ENCODE peak calls at places on chromosomes 16 and 17, in seven cellular contexts. One of them, this sample, is unnamed.

GRCh38 chr17:45889579-45889978 is 4.8 kb upstream of the MAPT start:
- DNase-seq in mammary epithelial cell: no peak
- DNase-seq in CD4-positive, alpha-beta T cell: no peak
- DNase-seq in mesothelial cell of epicardium: no peak
- DNase-seq in dorsolateral prefrontal cortex: no peak
- DNase-seq in fibroblast of lung: no peak
- DNase-seq in endothelial cell of umbilical vein: no peak
- DNase-seq in this sample: no peak

GRCh38 chr16:75621170-75621477 is 2.0 kb downstream of the ADAT1 start:
- DNase-seq in fibroblast of lung: peak
- DNase-seq in endothelial cell of umbilical vein: peak
- DNase-seq in dorsolateral prefrontal cortex: no peak
- DNase-seq in CD4-positive, alpha-beta T cell: no peak
- DNase-seq in mesothelial cell of epicardium: no peak
- DNase-seq in mammary epithelial cell: peak
- DNase-seq in this sample: no peak

GRCh38 chr17:73536700-73537680 is 107.3 kb downstream of the SDK2 start:
- DNase-seq in mammary epithelial cell: no peak
- DNase-seq in dorsolateral prefrontal cortex: no peak
- DNase-seq in mesothelial cell of epicardium: no peak
- DNase-seq in fibroblast of lung: no peak
- DNase-seq in endothelial cell of umbilical vein: no peak
- DNase-seq in CD4-positive, alpha-beta T cell: no peak
- DNase-seq in this sample: peak

GRCh38 chr16:10386517-10387377 is 886 bp downstream of the ATF7IP2 start:
- DNase-seq in fibroblast of lung: peak
- DNase-seq in dorsolateral prefrontal cortex: no peak
- DNase-seq in mammary epithelial cell: peak
- DNase-seq in endothelial cell of umbilical vein: peak
- DNase-seq in mesothelial cell of epicardium: no peak
- DNase-seq in CD4-positive, alpha-beta T cell: no peak
- DNase-seq in this sample: no peak

GRCh38 chr16:88905563-88905962 is 39.1 kb upstream of the PABPN1L start:
- DNase-seq in dorsolateral prefrontal cortex: no peak
- DNase-seq in mammary epithelial cell: no peak
- DNase-seq in endothelial cell of umbilical vein: no peak
- DNase-seq in CD4-positive, alpha-beta T cell: no peak
- DNase-seq in fibroblast of lung: no peak
- DNase-seq in mesothelial cell of epicardium: no peak
- DNase-seq in this sample: no peak

GRCh38 chr17:81337449-81337848 is 42.3 kb upstream of the SLC38A10 start:
- DNase-seq in fibroblast of lung: no peak
- DNase-seq in endothelial cell of umbilical vein: no peak
- DNase-seq in dorsolateral prefrontal cortex: no peak
- DNase-seq in mammary epithelial cell: no peak
- DNase-seq in mesothelial cell of epicardium: no peak
- DNase-seq in CD4-positive, alpha-beta T cell: no peak
- DNase-seq in this sample: no peak

GRCh38 chr16:75377971-75378386 is 55.3 kb downstream of the CFDP1 start:
- DNase-seq in mammary epithelial cell: peak
- DNase-seq in fibroblast of lung: peak
- DNase-seq in CD4-positive, alpha-beta T cell: no peak
- DNase-seq in dorsolateral prefrontal cortex: peak
- DNase-seq in endothelial cell of umbilical vein: peak
- DNase-seq in mesothelial cell of epicardium: no peak
- DNase-seq in this sample: no peak

GRCh38 chr17:80191720-80192265 is 22.0 kb downstream of the CARD14 start:
- DNase-seq in dorsolateral prefrontal cortex: no peak
- DNase-seq in fibroblast of lung: no peak
- DNase-seq in CD4-positive, alpha-beta T cell: no peak
- DNase-seq in mammary epithelial cell: no peak
- DNase-seq in endothelial cell of umbilical vein: no peak
- DNase-seq in mesothelial cell of epicardium: no peak
- DNase-seq in this sample: no peak

GRCh38 chr16:29310852-29311314 is 95.6 kb downstream of the NPIPB11 start:
- DNase-seq in mammary epithelial cell: no peak
- DNase-seq in endothelial cell of umbilical vein: no peak
- DNase-seq in CD4-positive, alpha-beta T cell: no peak
- DNase-seq in mesothelial cell of epicardium: no peak
- DNase-seq in fibroblast of lung: peak
- DNase-seq in dorsolateral prefrontal cortex: peak
- DNase-seq in this sample: no peak

GRCh38 chr17:45013021-45013997 is 38.1 kb downstream of the DCAKD start:
- DNase-seq in endothelial cell of umbilical vein: no peak
- DNase-seq in mesothelial cell of epicardium: no peak
- DNase-seq in fibroblast of lung: no peak
- DNase-seq in dorsolateral prefrontal cortex: no peak
- DNase-seq in CD4-positive, alpha-beta T cell: no peak
- DNase-seq in mammary epithelial cell: no peak
- DNase-seq in this sample: no peak

GRCh38 chr17:38600906-38601305 is 4.8 kb downstream of the SRCIN1 start:
- DNase-seq in fibroblast of lung: no peak
- DNase-seq in CD4-positive, alpha-beta T cell: no peak
- DNase-seq in dorsolateral prefrontal cortex: no peak
- DNase-seq in mammary epithelial cell: no peak
- DNase-seq in mesothelial cell of epicardium: no peak
- DNase-seq in endothelial cell of umbilical vein: no peak
- DNase-seq in this sample: no peak

GRCh38 chr16:8655184-8655717 is 19.2 kb upstream of the ABAT start:
- DNase-seq in endothelial cell of umbilical vein: peak
- DNase-seq in CD4-positive, alpha-beta T cell: no peak
- DNase-seq in mammary epithelial cell: peak
- DNase-seq in mesothelial cell of epicardium: no peak
- DNase-seq in fibroblast of lung: peak
- DNase-seq in dorsolateral prefrontal cortex: no peak
- DNase-seq in this sample: no peak

GRCh38 chr16:27706156-27706705 is 156.3 kb downstream of the KATNIP start:
- DNase-seq in CD4-positive, alpha-beta T cell: no peak
- DNase-seq in fibroblast of lung: no peak
- DNase-seq in endothelial cell of umbilical vein: no peak
- DNase-seq in mesothelial cell of epicardium: no peak
- DNase-seq in mammary epithelial cell: no peak
- DNase-seq in dorsolateral prefrontal cortex: no peak
- DNase-seq in this sample: no peak

GRCh38 chr17:1019451-1019850 is 22.5 kb downstream of the TIMM22 start:
- DNase-seq in CD4-positive, alpha-beta T cell: no peak
- DNase-seq in fibroblast of lung: no peak
- DNase-seq in dorsolateral prefrontal cortex: no peak
- DNase-seq in mesothelial cell of epicardium: no peak
- DNase-seq in mammary epithelial cell: no peak
- DNase-seq in endothelial cell of umbilical vein: peak
- DNase-seq in this sample: no peak

GRCh38 chr17:16922386-16923096 is 49.4 kb downstream of the TNFRSF13B start:
- DNase-seq in mesothelial cell of epicardium: no peak
- DNase-seq in fibroblast of lung: no peak
- DNase-seq in CD4-positive, alpha-beta T cell: no peak
- DNase-seq in endothelial cell of umbilical vein: no peak
- DNase-seq in dorsolateral prefrontal cortex: no peak
- DNase-seq in mammary epithelial cell: no peak
- DNase-seq in this sample: no peak

GRCh38 chr17:8941980-8942617 is 23.4 kb downstream of the PIK3R5 start:
- DNase-seq in fibroblast of lung: no peak
- DNase-seq in mesothelial cell of epicardium: no peak
- DNase-seq in CD4-positive, alpha-beta T cell: peak
- DNase-seq in mammary epithelial cell: no peak
- DNase-seq in dorsolateral prefrontal cortex: no peak
- DNase-seq in endothelial cell of umbilical vein: no peak
- DNase-seq in this sample: no peak

GRCh38 chr17:65078441-65079160 is 22.1 kb upstream of the GNA13 start:
- DNase-seq in mammary epithelial cell: peak
- DNase-seq in mesothelial cell of epicardium: no peak
- DNase-seq in fibroblast of lung: peak
- DNase-seq in endothelial cell of umbilical vein: peak
- DNase-seq in CD4-positive, alpha-beta T cell: no peak
- DNase-seq in dorsolateral prefrontal cortex: no peak
- DNase-seq in this sample: no peak

GRCh38 chr16:67482260-67482924 is 955 bp downstream of the AGRP start:
- DNase-seq in mammary epithelial cell: no peak
- DNase-seq in fibroblast of lung: no peak
- DNase-seq in dorsolateral prefrontal cortex: no peak
- DNase-seq in CD4-positive, alpha-beta T cell: no peak
- DNase-seq in mesothelial cell of epicardium: no peak
- DNase-seq in endothelial cell of umbilical vein: no peak
- DNase-seq in this sample: no peak

GRCh38 chr17:74827800-74828199 is 31.9 kb downstream of the GRIN2C start:
- DNase-seq in fibroblast of lung: no peak
- DNase-seq in mesothelial cell of epicardium: no peak
- DNase-seq in CD4-positive, alpha-beta T cell: no peak
- DNase-seq in mammary epithelial cell: no peak
- DNase-seq in dorsolateral prefrontal cortex: no peak
- DNase-seq in endothelial cell of umbilical vein: no peak
- DNase-seq in this sample: no peak

GRCh38 chr16:10494343-10495030 is 85.9 kb downstream of the EMP2 start:
- DNase-seq in mesothelial cell of epicardium: no peak
- DNase-seq in dorsolateral prefrontal cortex: no peak
- DNase-seq in endothelial cell of umbilical vein: no peak
- DNase-seq in CD4-positive, alpha-beta T cell: no peak
- DNase-seq in mammary epithelial cell: no peak
- DNase-seq in fibroblast of lung: no peak
- DNase-seq in this sample: no peak

DNA sequence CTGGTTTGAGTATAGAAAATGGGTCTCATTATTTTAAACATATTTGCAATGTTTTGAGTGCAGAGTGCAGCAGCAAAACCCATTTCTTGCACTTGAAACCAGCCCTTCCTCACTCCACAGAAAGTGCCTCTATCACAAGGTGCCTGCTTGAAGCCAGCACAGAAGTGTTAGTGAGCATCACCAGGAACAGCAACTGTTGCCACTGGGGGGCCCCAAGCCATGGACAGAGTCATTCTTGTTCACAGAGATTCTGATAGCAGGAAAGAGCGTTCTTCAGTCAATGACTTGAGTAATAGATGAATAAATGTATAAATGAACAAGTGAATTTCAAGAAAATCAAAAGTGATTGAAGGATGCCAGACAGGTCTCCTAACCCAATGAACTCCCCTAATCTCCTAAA is 45.6 kb downstream of the CHD9NB start:
- DNase-seq in fibroblast of lung: no peak
- DNase-seq in mesothelial cell of epicardium: no peak
- DNase-seq in CD4-positive, alpha-beta T cell: no peak
- DNase-seq in mammary epithelial cell: no peak
- DNase-seq in dorsolateral prefrontal cortex: no peak
- DNase-seq in endothelial cell of umbilical vein: no peak
- DNase-seq in this sample: no peak
- TF ChIP-seq CTCF in fibroblast of lung: no peak
- TF ChIP-seq CTCF in mesothelial cell of epicardium: no peak
- TF ChIP-seq CTCF in CD4-positive, alpha-beta T cell: no peak
- TF ChIP-seq CTCF in mammary epithelial cell: no peak
- TF ChIP-seq CTCF in dorsolateral prefrontal cortex: no peak
- TF ChIP-seq CTCF in endothelial cell of umbilical vein: no peak
- TF ChIP-seq CTCF in this sample: no peak

GRCh38 chr16:30554933-30555847 is 3.0 kb downstream of the ZNF764 start:
- DNase-seq in mammary epithelial cell: no peak
- DNase-seq in endothelial cell of umbilical vein: no peak
- DNase-seq in dorsolateral prefrontal cortex: no peak
- DNase-seq in fibroblast of lung: no peak
- DNase-seq in CD4-positive, alpha-beta T cell: no peak
- DNase-seq in mesothelial cell of epicardium: no peak
- DNase-seq in this sample: no peak

GRCh38 chr16:30557950-30558788 is at the start of gene ZNF764:
- DNase-seq in endothelial cell of umbilical vein: peak
- DNase-seq in CD4-positive, alpha-beta T cell: peak
- DNase-seq in dorsolateral prefrontal cortex: peak
- DNase-seq in fibroblast of lung: peak
- DNase-seq in mammary epithelial cell: peak
- DNase-seq in mesothelial cell of epicardium: peak
- DNase-seq in this sample: peak

GRCh38 chr16:30557397-30557949 is 701 bp downstream of the ZNF764 start:
- DNase-seq in mammary epithelial cell: no peak
- DNase-seq in endothelial cell of umbilical vein: no peak
- DNase-seq in fibroblast of lung: peak
- DNase-seq in dorsolateral prefrontal cortex: no peak
- DNase-seq in CD4-positive, alpha-beta T cell: no peak
- DNase-seq in mesothelial cell of epicardium: no peak
- DNase-seq in this sample: no peak

GRCh38 chr16:30553396-30553899 is 4.7 kb downstream of the ZNF764 start:
- DNase-seq in dorsolateral prefrontal cortex: no peak
- DNase-seq in fibroblast of lung: no peak
- DNase-seq in mesothelial cell of epicardium: no peak
- DNase-seq in CD4-positive, alpha-beta T cell: no peak
- DNase-seq in endothelial cell of umbilical vein: no peak
- DNase-seq in mammary epithelial cell: no peak
- DNase-seq in this sample: no peak

GRCh38 chr16:30555848-30556473 is 2.2 kb downstream of the ZNF764 start:
- DNase-seq in CD4-positive, alpha-beta T cell: no peak
- DNase-seq in endothelial cell of umbilical vein: no peak
- DNase-seq in mammary epithelial cell: no peak
- DNase-seq in mesothelial cell of epicardium: no peak
- DNase-seq in fibroblast of lung: no peak
- DNase-seq in dorsolateral prefrontal cortex: no peak
- DNase-seq in this sample: no peak
- TF ChIP-seq CTCF in CD4-positive, alpha-beta T cell: no peak
- TF ChIP-seq CTCF in endothelial cell of umbilical vein: no peak
- TF ChIP-seq CTCF in mammary epithelial cell: no peak
- TF ChIP-seq CTCF in mesothelial cell of epicardium: no peak
- TF ChIP-seq CTCF in fibroblast of lung: no peak
- TF ChIP-seq CTCF in dorsolateral prefrontal cortex: no peak
- TF ChIP-seq CTCF in this sample: no peak

DNA sequence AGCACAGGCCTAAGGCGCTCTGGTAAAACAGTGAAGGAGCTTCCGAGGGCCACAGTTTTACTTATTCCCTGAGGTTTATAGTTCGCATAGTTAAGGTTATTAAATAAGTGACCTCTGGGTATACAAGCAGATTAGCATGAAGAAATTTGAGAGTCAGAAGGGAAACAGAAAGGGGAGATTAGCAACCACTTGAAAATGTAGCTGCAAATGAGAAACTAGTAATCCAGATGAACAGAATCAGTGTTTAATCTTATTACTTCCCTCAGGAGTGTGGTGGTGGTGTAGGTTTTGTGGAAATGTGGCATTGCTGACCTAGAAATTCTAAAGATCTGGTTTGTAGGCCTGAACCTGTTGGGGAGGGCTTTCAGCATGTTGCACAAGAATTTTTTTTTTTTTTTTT is 130.4 kb downstream of the CCDC182 start:
- DNase-seq in CD4-positive, alpha-beta T cell: no peak
- DNase-seq in mesothelial cell of epicardium: no peak
- DNase-seq in fibroblast of lung: no peak
- DNase-seq in endothelial cell of umbilical vein: no peak
- DNase-seq in mammary epithelial cell: no peak
- DNase-seq in dorsolateral prefrontal cortex: no peak
- DNase-seq in this sample: peak
- TF ChIP-seq CTCF in CD4-positive, alpha-beta T cell: no peak
- TF ChIP-seq CTCF in mesothelial cell of epicardium: no peak
- TF ChIP-seq CTCF in fibroblast of lung: no peak
- TF ChIP-seq CTCF in endothelial cell of umbilical vein: no peak
- TF ChIP-seq CTCF in mammary epithelial cell: no peak
- TF ChIP-seq CTCF in dorsolateral prefrontal cortex: no peak
- TF ChIP-seq CTCF in this sample: no peak

GRCh38 chr16:77637939-77638338 is 84.4 kb upstream of the NUDT7 start:
- DNase-seq in mesothelial cell of epicardium: no peak
- DNase-seq in dorsolateral prefrontal cortex: no peak
- DNase-seq in fibroblast of lung: peak
- DNase-seq in endothelial cell of umbilical vein: no peak
- DNase-seq in mammary epithelial cell: no peak
- DNase-seq in CD4-positive, alpha-beta T cell: no peak
- DNase-seq in this sample: no peak

DNA sequence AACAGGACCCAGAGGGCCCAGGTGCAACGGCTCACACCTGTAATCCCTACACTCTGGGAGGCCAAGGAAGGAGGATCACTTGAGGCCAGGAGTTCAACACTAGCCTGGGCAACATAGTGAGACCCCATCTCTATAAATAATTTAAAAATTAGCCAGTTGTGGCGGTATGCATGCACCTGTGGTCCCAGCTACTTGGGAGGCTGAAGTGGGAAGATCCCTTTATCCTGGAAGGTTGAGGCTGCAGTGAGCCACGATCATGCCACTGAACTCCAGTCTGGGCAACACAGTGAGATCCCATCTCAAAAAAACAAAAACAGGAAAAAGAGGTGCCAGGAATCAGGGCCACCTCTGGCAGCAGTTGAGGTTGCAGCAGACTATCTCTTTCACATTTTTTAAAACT is 85.7 kb upstream of the NUDT7 start:
- DNase-seq in fibroblast of lung: no peak
- DNase-seq in mammary epithelial cell: no peak
- DNase-seq in endothelial cell of umbilical vein: no peak
- DNase-seq in dorsolateral prefrontal cortex: no peak
- DNase-seq in CD4-positive, alpha-beta T cell: no peak
- DNase-seq in mesothelial cell of epicardium: no peak
- DNase-seq in this sample: no peak
- TF ChIP-seq CTCF in fibroblast of lung: no peak
- TF ChIP-seq CTCF in mammary epithelial cell: no peak
- TF ChIP-seq CTCF in endothelial cell of umbilical vein: no peak
- TF ChIP-seq CTCF in dorsolateral prefrontal cortex: no peak
- TF ChIP-seq CTCF in CD4-positive, alpha-beta T cell: no peak
- TF ChIP-seq CTCF in mesothelial cell of epicardium: no peak
- TF ChIP-seq CTCF in this sample: no peak

This sample was measured in D721Med.